ENCODE peak calls at places on chromosomes 16 and 17, in ten cellular contexts. I is NAMALWA, W is NCI-H1930, E is NCI-H1105 treated with DMSO at 0.1 percent for 48 hours, Q is activated T-cell treated with anti-CD3 and anti-CD28 coated beads for 24 hours, J is nucleus accumbens, V is PC-9, D is fibroblast of mammary gland, H is choroid plexus epithelial cell, O is AG08395. R is an unnamed sample.

GRCh38 chr16:28491080-28491969 is 549 bp downstream of the CLN3 start:
- DNase-seq in I (peak; percentile 50), W (peak; percentile 79), E (peak; percentile 20), Q (no peak), J (no peak), V (peak; percentile 72), D (no peak), H (peak; percentile 11), O (peak; percentile 28), R (no peak)

GRCh38 chr16:31460582-31461002 is 1.3 kb downstream of the ARMC5 start:
- DNase-seq in I (peak; percentile 72), W (peak; percentile 23), E (no peak), Q (no peak), J (no peak), V (no peak), D (peak; percentile 78), H (peak; percentile 79), O (peak; percentile 55), R (no peak)

GRCh38 chr16:68642436-68643064 is 2.6 kb upstream of the CDH3 start:
- DNase-seq in I (no peak), W (no peak), E (peak; percentile 42), Q (no peak), J (no peak), V (no peak), D (no peak), H (peak; percentile 23), O (no peak), R (no peak)

GRCh38 chr17:73797594-73798110 is 153.4 kb upstream of the SDK2 start:
- DNase-seq in I (no peak), W (no peak), E (no peak), Q (no peak), J (no peak), V (no peak), D (no peak), H (no peak), O (no peak), R (no peak)

GRCh38 chr17:62692721-62693431 is 65.4 kb downstream of the MRC2 start:
- DNase-seq in I (peak; percentile 17), W (no peak), E (no peak), Q (no peak), J (no peak), V (no peak), D (peak; percentile 54), H (peak; percentile 50), O (peak; percentile 54), R (no peak)

GRCh38 chr16:75433732-75434413 is 570 bp upstream of the CFDP1 start:
- DNase-seq in I (no peak), W (peak; percentile 58), E (peak; percentile 84), Q (no peak), J (peak; percentile 72), V (peak; percentile 69), D (peak; percentile 97), H (peak; percentile 98), O (peak; percentile 72), R (peak; percentile 55)

GRCh38 chr16:20333120-20333519 is 5.8 kb upstream of the GP2 start:
- DNase-seq in I (no peak), W (no peak), E (no peak), Q (no peak), J (no peak), V (no peak), D (no peak), H (no peak), O (no peak), R (no peak)

GRCh38 chr16:10552998-10553491 is 27.4 kb downstream of the EMP2 start:
- DNase-seq in I (peak; percentile 91), W (no peak), E (no peak), Q (peak; percentile 32), J (no peak), V (peak; percentile 59), D (no peak), H (no peak), O (no peak), R (peak; percentile 9)

GRCh38 chr17:45316271-45317112 is at the start of gene MAP3K14:
- DNase-seq in I (peak; percentile 70), W (peak; percentile 49), E (peak; percentile 44), Q (no peak), J (no peak), V (peak; percentile 55), D (peak; percentile 54), H (peak; percentile 74), O (peak; percentile 52), R (peak; percentile 48)

GRCh38 chr16:11639925-11640899 is 28.0 kb upstream of the SNN start:
- DNase-seq in I (no peak), W (no peak), E (peak; percentile 31), Q (no peak), J (peak; percentile 75), V (peak; percentile 92), D (peak; percentile 99), H (peak; percentile 99), O (peak; percentile 93), R (no peak)

GRCh38 chr17:4892063-4892410 is 7.3 kb upstream of the C17orf107 start:
- DNase-seq in I (no peak), W (no peak), E (no peak), Q (no peak), J (no peak), V (no peak), D (no peak), H (no peak), O (no peak), R (no peak)

GRCh38 chr16:88355093-88355388 is 27.7 kb upstream of the ZNF469 start:
- DNase-seq in I (no peak), W (no peak), E (no peak), Q (no peak), J (no peak), V (no peak), D (no peak), H (no peak), O (no peak), R (no peak)

GRCh38 chr17:76538281-76538931 is 897 bp upstream of the CYGB start:
- DNase-seq in I (no peak), W (no peak), E (no peak), Q (no peak), J (no peak), V (no peak), D (no peak), H (no peak), O (peak; percentile 25), R (no peak)

GRCh38 chr17:50155115-50155819 is 4.8 kb upstream of the PPP1R9B start:
- DNase-seq in I (no peak), W (no peak), E (no peak), Q (no peak), J (no peak), V (no peak), D (no peak), H (peak; percentile 87), O (no peak), R (no peak)

GRCh38 chr16:11238272-11239202 is 17.5 kb downstream of the SOCS1 start:
- DNase-seq in I (peak; percentile 51), W (no peak), E (no peak), Q (no peak), J (no peak), V (no peak), D (no peak), H (no peak), O (no peak), R (no peak)

GRCh38 chr16:58464916-58465731 is 34.8 kb upstream of the NDRG4 start:
- DNase-seq in I (no peak), W (no peak), E (no peak), Q (no peak), J (no peak), V (no peak), D (no peak), H (no peak), O (no peak), R (no peak)

GRCh38 chr17:50806141-50806643 is 29.2 kb upstream of the WFIKKN2 start:
- DNase-seq in I (no peak), W (no peak), E (no peak), Q (no peak), J (no peak), V (no peak), D (peak; percentile 47), H (peak; percentile 73), O (no peak), R (no peak)

R was measured in effector memory CD4-positive, alpha-beta T cell.